ENCODE peak calls at places on chromosome 10, in four cellular contexts. T is CD8-positive, alpha-beta T cell; W is esophagus muscularis mucosa; S is Karpas-422. J is an unnamed sample. For H3K9me3 and H3K36me3, the result is how much of the 10 kb centered on the place peaks cover.

GRCh38 chr10:107577226-107577625 is 412.7 kb upstream of the SORCS1 start:
- DNase-seq in T (no peak), W (no peak), S (no peak), J (no peak)

GRCh38 chr10:1627945-1628344 is 109.4 kb downstream of the ADARB2 start:
- DNase-seq in W (no peak), S (no peak), T (no peak), J (no peak)

GRCh38 chr10:44745920-44746319 is 165.2 kb upstream of the TMEM72 start:
- DNase-seq in T (no peak), S (no peak), W (no peak), J (no peak)

GRCh38 chr10:114634607-114634974 is 23.5 kb downstream of the ABLIM1 start:
- DNase-seq in W (no peak), S (no peak), T (no peak), J (peak)

GRCh38 chr10:101062231-101063161 is 707 bp downstream of the KAZALD1 start:
- DNase-seq in S (peak), W (no peak), T (no peak), J (peak)

GRCh38 chr10:132097609-132098377 is 32.0 kb downstream of the JAKMIP3 start:
- DNase-seq in T (no peak), S (no peak), W (no peak), J (no peak)

GRCh38 chr10:98045785-98046389 is 15.5 kb upstream of the CRTAC1 start:
- DNase-seq in S (peak), W (no peak), T (peak), J (peak)

GRCh38 chr10:50561816-50562215 is 61.9 kb downstream of the SGMS1 start:
- DNase-seq in S (peak), W (no peak), T (no peak), J (no peak)

GRCh38 chr10:44936314-44936975 is 23.2 kb upstream of the RASSF4 start:
- DNase-seq in S (no peak), W (no peak), T (no peak), J (no peak)

GRCh38 chr10:126634915-126635314 is 35.6 kb downstream of the C10orf90 start:
- DNase-seq in S (no peak), W (no peak), T (no peak), J (peak)

GRCh38 chr10:4474829-4475228 is 351.2 kb upstream of the AKR1E2 start:
- DNase-seq in T (no peak), W (no peak), S (no peak), J (no peak)

GRCh38 chr10:63068246-63068645 is 64.9 kb upstream of the NRBF2 start:
- DNase-seq in W (no peak), S (no peak), T (no peak), J (no peak)

GRCh38 chr10:111186385-111186784 is 109.6 kb downstream of the ADRA2A start:
- DNase-seq in T (no peak), W (no peak), S (no peak), J (no peak)

GRCh38 chr10:123318516-123318915 is 164.3 kb downstream of the BUB3 start:
- DNase-seq in W (no peak), T (no peak), S (no peak), J (no peak)

GRCh38 chr10:18060217-18060616 is 80.0 kb upstream of the CACNB2 start:
- DNase-seq in W (no peak), T (no peak), S (no peak), J (no peak)

DNA sequence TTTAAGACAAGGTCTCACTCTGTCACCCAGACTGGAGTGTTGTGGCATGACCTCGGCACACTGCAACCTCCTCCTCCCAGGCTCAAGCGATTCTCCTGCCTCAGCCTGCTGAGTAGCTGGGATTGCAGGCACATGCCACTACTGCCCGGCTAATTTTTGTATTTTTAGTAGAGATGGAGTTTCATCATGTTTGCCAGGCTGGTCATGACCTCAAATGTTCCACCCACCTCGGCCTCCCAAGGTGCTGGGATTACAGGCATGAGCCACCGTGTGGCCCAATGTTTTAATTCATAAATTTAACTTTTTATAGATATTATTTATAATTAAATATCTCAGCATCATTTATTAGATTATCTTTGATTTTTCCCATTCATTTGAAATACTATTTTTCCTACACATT is 658.0 kb upstream of the NRG3 start:
- DNase-seq in S (no peak), T (no peak), W (no peak), J (no peak)
- H3K4me3 ChIP-seq in S (no peak), T (no peak), W (no peak), J (no peak)

GRCh38 chr10:81219758-81220157 is 655.2 kb upstream of the NRG3 start:
- DNase-seq in W (no peak), S (no peak), T (no peak), J (no peak)
- H3K9me3 ChIP-seq in W (under half), S (under half), T (under half), J (under half)

GRCh38 chr10:133285217-133285616 is 8.5 kb upstream of the ADAM8 start:
- DNase-seq in S (no peak), W (no peak), T (no peak), J (no peak)

GRCh38 chr10:133289761-133290160 is 13.1 kb upstream of the ADAM8 start:
- DNase-seq in W (no peak), T (no peak), S (no peak), J (no peak)

GRCh38 chr10:133287832-133288500 is 11.3 kb upstream of the ADAM8 start:
- DNase-seq in T (no peak), W (no peak), S (no peak), J (no peak)

GRCh38 chr10:133283931-133284330 is 7.3 kb upstream of the ADAM8 start:
- DNase-seq in S (no peak), T (no peak), W (no peak), J (no peak)

GRCh38 chr10:133286366-133286765 is 9.7 kb upstream of the ADAM8 start:
- DNase-seq in T (no peak), W (no peak), S (no peak), J (no peak)
- H3K36me3 ChIP-seq in T (under half), W (half or more), S (under half), J (under half)

DNA sequence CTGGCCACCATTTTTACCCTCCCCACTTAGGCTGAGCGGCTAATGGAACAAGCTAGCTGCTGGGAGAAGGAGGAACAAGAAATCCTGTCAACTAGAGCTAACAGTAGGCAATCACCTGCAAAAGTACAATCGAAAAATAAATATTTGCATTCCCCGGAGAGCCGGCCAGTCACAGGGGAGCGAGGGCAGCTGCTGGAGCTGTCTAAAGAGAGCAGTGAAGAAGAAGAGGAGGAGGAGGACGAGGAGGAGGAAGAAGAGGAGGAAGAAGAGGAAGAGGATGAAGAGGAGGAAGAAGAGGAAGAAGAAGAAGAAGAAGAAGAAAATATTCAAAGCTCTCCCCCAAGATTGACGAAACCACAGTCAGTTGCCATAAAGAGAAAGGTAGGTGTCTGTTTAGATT is 89.6 kb upstream of the SAMD8 start:
- DNase-seq in T (no peak), W (no peak), S (no peak), J (no peak)
- H3K4me3 ChIP-seq in T (no peak), W (no peak), S (peak), J (no peak)

GRCh38 chr10:20303453-20304152 is 487.4 kb downstream of the PLXDC2 start:
- DNase-seq in T (no peak), S (no peak), W (no peak), J (no peak)
- H3K9me3 ChIP-seq in T (under half), S (under half), W (under half), J (under half)

DNA sequence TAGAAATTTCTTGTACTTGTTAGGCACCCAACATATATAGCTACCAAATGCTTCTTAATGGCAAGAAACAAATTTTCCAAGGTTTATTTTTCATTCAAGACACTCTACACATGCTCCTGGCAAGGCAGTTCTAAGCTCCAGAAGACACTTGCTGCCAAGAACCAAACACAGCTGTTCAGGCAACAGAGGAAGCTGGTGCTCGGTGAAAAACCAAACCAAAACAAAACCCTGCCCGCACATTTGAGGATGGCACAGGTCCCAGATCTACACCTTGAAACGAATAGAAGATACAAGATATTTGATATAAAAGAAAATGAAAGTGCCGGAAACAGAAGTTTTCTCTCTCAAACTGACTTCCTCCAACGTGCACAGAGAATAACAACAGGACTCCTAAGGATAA is 4.9 kb upstream of the DNTT start:
- DNase-seq in S (no peak), T (peak), W (no peak), J (no peak)
- H3K36me3 ChIP-seq in S (under half), T (under half), W (under half), J (under half)

DNA sequence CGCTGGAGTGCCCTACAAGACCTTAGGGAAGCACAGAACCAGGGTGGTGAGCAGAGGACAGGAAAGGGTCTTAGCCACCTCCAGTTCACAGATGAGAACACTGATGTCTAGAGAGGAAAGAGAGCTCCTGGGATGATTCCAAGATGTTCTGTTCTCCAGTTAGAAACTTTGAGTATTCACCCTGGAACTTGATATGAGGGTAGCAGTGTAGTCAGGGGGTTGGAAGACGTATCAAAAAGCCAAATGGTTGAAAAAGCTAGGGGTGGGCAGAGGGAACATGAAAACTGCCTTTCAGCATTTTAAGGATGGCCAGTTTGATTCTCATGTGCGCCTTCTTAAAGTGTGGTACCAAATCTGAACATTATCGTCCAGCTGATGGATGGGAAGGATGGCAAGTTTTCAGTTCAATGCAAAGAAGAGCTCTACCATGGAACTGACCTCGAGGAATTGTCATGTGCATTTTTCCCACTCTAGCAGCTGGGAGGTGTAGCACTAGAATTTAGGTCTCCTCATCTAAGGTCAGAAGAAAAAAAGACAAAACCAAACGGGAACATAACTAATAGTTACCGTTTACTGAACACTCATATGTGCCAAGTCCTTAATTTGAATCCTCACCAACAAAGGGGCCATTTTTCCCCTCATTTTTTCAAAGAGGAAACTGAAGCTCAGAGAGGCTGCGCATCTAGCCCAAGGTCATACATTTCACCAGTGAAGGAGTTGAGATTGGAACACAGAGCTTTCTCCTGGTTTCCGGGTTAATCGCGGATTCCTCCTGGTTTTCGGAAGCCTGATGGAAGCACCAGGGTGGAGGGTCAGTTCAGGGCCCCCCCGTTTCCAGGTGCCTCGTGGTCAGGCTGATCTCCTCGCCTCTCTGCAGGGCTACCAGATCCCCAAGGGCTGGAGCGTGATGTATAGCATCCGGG is 6.0 kb upstream of the CYP26A1 start:
- DNase-seq in T (no peak), W (peak), S (no peak), J (no peak)
- H3K4me3 ChIP-seq in T (no peak), W (no peak), S (no peak), J (peak)

GRCh38 chr10:87915406-87915805 is 52.0 kb downstream of the PTEN start:
- DNase-seq in S (no peak), T (no peak), W (no peak), J (no peak)
- H3K9me3 ChIP-seq in S (under half), T (under half), W (under half), J (under half)

J was measured in MG63.